ENCODE peak calls at places on chromosomes 3 and 15, in seven cellular contexts. D, L, H, X, M, K and N are unnamed samples.

GRCh38 chr3:152556731-152557254 is 278.1 kb upstream of the P2RY1 start:
- DNase-seq in X (no peak), M (no peak), K (no peak), D (peak; percentile 39), L (no peak), H (no peak), N (peak; percentile 23)

GRCh38 chr3:45179163-45179562 is 33.0 kb upstream of the CDCP1 start:
- DNase-seq in K (no peak), L (no peak), M (no peak), H (no peak), X (no peak), D (no peak), N (no peak)

GRCh38 chr3:14289590-14290453 is 111.2 kb downstream of the LSM3 start:
- DNase-seq in H (no peak), L (no peak), D (peak; percentile 59), X (peak; percentile 43), K (no peak), M (no peak), N (no peak)

GRCh38 chr15:75091814-75092213 is 68.4 kb downstream of the PPCDC start:
- DNase-seq in L (no peak), X (no peak), K (no peak), D (no peak), H (no peak), M (peak; percentile 82), N (no peak)

GRCh38 chr15:58724471-58724870 is 25.0 kb downstream of the ADAM10 start:
- DNase-seq in X (no peak), H (peak; percentile 32), L (no peak), K (no peak), M (peak; percentile 71), D (no peak), N (peak; percentile 19)

GRCh38 chr3:176479291-176479690 is 718.0 kb downstream of the TBL1XR1 start:
- DNase-seq in X (no peak), K (no peak), L (no peak), M (no peak), D (no peak), H (no peak), N (no peak)

GRCh38 chr3:135473449-135473848 is 492.1 kb upstream of the PPP2R3A start:
- DNase-seq in L (no peak), M (no peak), D (no peak), H (no peak), K (peak; percentile 1), X (no peak), N (no peak)

GRCh38 chr3:12158387-12159226 is at the start of gene TIMP4:
- DNase-seq in M (no peak), L (no peak), X (no peak), H (no peak), D (peak; percentile 46), K (peak; percentile 69), N (no peak)

GRCh38 chr3:18987862-18988447 is 160.4 kb upstream of the KCNH8 start:
- DNase-seq in K (no peak), L (no peak), D (no peak), H (no peak), M (no peak), X (no peak), N (no peak)
- TF ChIP-seq TAF1 in K (no peak), L (no peak), D (no peak), H (no peak), M (no peak), X (no peak), N (no peak)

GRCh38 chr3:134381836-134382442 is 7.7 kb upstream of the AMOTL2 start:
- DNase-seq in K (no peak), X (no peak), H (no peak), D (no peak), M (no peak), L (no peak), N (no peak)
- TF ChIP-seq TAF1 in K (no peak), X (no peak), H (no peak), D (no peak), M (no peak), L (no peak), N (no peak)

GRCh38 chr3:122864498-122864897 is 69.6 kb downstream of the SLC49A4 start:
- DNase-seq in K (no peak), L (no peak), X (no peak), H (no peak), M (no peak), D (no peak), N (no peak)
- TF ChIP-seq TAF1 in K (no peak), L (no peak), X (no peak), H (no peak), M (no peak), D (no peak), N (no peak)

GRCh38 chr3:185332026-185332735 is 30.8 kb upstream of the MAP3K13 start:
- DNase-seq in D (peak; percentile 87), L (no peak), X (no peak), K (no peak), M (peak; percentile 52), H (no peak), N (no peak)

GRCh38 chr3:185339945-185340344 is 23.0 kb upstream of the MAP3K13 start:
- DNase-seq in K (no peak), H (no peak), X (no peak), M (no peak), L (no peak), D (no peak), N (no peak)

GRCh38 chr3:185341616-185342457 is 21.1 kb upstream of the MAP3K13 start:
- DNase-seq in K (no peak), H (no peak), M (no peak), D (no peak), X (no peak), L (no peak), N (no peak)

GRCh38 chr3:185335799-185336198 is 27.1 kb upstream of the MAP3K13 start:
- DNase-seq in X (no peak), D (peak; percentile 86), H (no peak), L (no peak), M (no peak), K (no peak), N (no peak)

GRCh38 chr3:185337231-185337816 is 25.6 kb upstream of the MAP3K13 start:
- DNase-seq in X (no peak), M (no peak), K (no peak), D (peak; percentile 64), H (no peak), L (no peak), N (no peak)
- TF ChIP-seq TAF1 in X (no peak), M (no peak), K (no peak), D (no peak), H (no peak), L (no peak), N (no peak)

GRCh38 chr3:186311431-186311830 is 50.6 kb downstream of the DGKG start:
- DNase-seq in M (no peak), H (no peak), L (no peak), D (no peak), X (no peak), K (no peak), N (no peak)

GRCh38 chr3:186308549-186308948 is 53.5 kb downstream of the DGKG start:
- DNase-seq in L (peak; percentile 74), H (no peak), K (no peak), D (no peak), M (no peak), X (no peak), N (no peak)

GRCh38 chr3:186303985-186304384 is 58.0 kb downstream of the DGKG start:
- DNase-seq in H (no peak), L (no peak), K (peak; percentile 54), X (no peak), D (no peak), M (no peak), N (no peak)

DNA sequence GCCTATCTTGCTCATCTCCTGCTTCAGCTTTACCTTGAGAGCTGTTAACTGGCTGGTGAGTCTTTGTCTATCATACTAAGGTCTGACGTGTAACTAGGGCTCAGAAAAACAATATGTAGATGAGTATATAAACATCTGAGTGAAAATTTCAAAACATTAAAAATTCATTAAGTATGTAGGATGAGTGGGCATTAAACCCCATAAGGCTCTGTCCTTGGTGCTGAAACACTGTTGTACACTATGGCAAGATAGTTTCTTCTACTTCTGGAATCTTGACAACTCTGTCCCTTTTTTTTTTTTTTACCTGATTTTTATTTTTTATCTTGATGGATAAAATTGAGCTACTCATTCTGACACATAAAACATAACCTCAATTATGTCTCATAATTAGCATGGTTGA is 54.4 kb downstream of the DGKG start:
- DNase-seq in X (peak; percentile 27), K (no peak), D (peak; percentile 20), M (no peak), L (no peak), H (no peak), N (no peak)
- TF ChIP-seq TAF1 in X (no peak), K (no peak), D (no peak), M (no peak), L (no peak), H (no peak), N (no peak)

GRCh38 chr3:186800285-186800684 is 6.0 kb downstream of the RFC4 start:
- DNase-seq in H (no peak), M (no peak), X (no peak), K (no peak), D (no peak), L (no peak), N (no peak)
- TF ChIP-seq TAF1 in H (no peak), M (no peak), X (no peak), K (no peak), D (no peak), L (no peak), N (no peak)

DNA sequence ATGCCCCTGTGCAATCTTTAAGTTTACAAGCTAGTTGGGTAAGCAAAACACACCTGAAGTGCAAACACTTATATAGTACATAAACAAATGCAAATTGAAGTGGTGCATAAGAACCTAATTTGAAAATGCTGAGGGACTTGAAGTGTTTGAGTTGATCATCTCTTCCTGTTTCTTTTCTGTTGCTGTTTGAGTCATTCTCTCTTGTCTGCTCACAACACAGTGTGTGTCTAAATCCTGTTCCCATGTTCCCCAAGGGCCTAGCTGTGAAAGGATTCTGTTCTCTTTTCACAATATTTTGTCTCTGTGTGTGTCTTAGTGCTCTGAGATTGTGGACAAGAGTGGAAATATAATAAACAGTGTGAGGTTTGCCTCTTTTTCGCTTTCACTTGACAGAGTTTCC is 6.1 kb downstream of the CD96 start:
- DNase-seq in K (no peak), L (no peak), D (no peak), M (no peak), H (no peak), X (no peak), N (no peak)
- TF ChIP-seq TAF1 in K (no peak), L (no peak), D (no peak), M (no peak), H (no peak), X (no peak), N (no peak)